ENCODE peak calls at places on chromosomes 4 and X, in seven cellular contexts. J is lower leg skin, S is astrocyte of the cerebellum, Y is RWPE1, V is lung, N is cardiac fibroblast, Q is A673. C is an unnamed sample.

GRCh38 chrX:110420771-110421498 is 62.3 kb downstream of the RTL9 start:
- DNase-seq in S (no peak), V (no peak), Q (peak), J (no peak), Y (no peak), N (no peak), C (no peak)

GRCh38 chrX:44542567-44543325 is at the start of gene FUNDC1:
- DNase-seq in J (peak), V (peak), Q (peak), N (peak), Y (peak), S (peak), C (peak)

GRCh38 chrX:53294024-53294648 is 12.8 kb upstream of the IQSEC2 start:
- DNase-seq in Q (peak), J (no peak), Y (no peak), S (no peak), N (no peak), V (no peak), C (no peak)

GRCh38 chr4:186710521-186711119 is 13.0 kb downstream of the FAT1 start:
- DNase-seq in V (no peak), Q (no peak), J (no peak), S (no peak), N (no peak), Y (no peak), C (no peak)

GRCh38 chr4:86594559-86595425 is 677 bp downstream of the PTPN13 start:
- DNase-seq in J (peak), Q (peak), V (peak), N (peak), S (peak), Y (peak), C (no peak)

GRCh38 chr4:78483811-78484210 is 67.8 kb upstream of the ANXA3 start:
- DNase-seq in V (no peak), J (no peak), Y (no peak), S (no peak), Q (no peak), N (no peak), C (no peak)

GRCh38 chrX:96425204-96425603 is 259.4 kb upstream of the DIAPH2 start:
- DNase-seq in Y (no peak), Q (no peak), S (no peak), V (no peak), J (no peak), N (no peak), C (no peak)

GRCh38 chr4:113467581-113467980 is 294.0 kb downstream of the CAMK2D start:
- DNase-seq in Q (no peak), N (peak), Y (peak), V (no peak), J (no peak), S (no peak), C (no peak)

GRCh38 chrX:54810532-54810931 is 3.0 kb downstream of the MAGED2 start:
- DNase-seq in N (no peak), J (no peak), Y (no peak), V (no peak), S (no peak), Q (no peak), C (no peak)

GRCh38 chrX:69503228-69503834 is 795 bp upstream of the NALF2 start:
- DNase-seq in S (no peak), V (no peak), Q (peak), J (no peak), Y (no peak), N (peak), C (no peak)

GRCh38 chr4:41611881-41612871 is 74.2 kb downstream of the LIMCH1 start:
- DNase-seq in Q (peak), Y (peak), S (peak), V (peak), N (peak), J (peak), C (no peak)

GRCh38 chr4:33512397-33512796 is 2731.9 kb downstream of the ARAP2 start:
- DNase-seq in Q (no peak), Y (no peak), S (no peak), J (no peak), V (no peak), N (no peak), C (no peak)

GRCh38 chrX:133448512-133449076 is 33.3 kb upstream of the GPC4 start:
- DNase-seq in N (no peak), S (peak), Q (no peak), J (no peak), Y (no peak), V (no peak), C (no peak)

GRCh38 chr4:78616046-78616498 is 64.5 kb downstream of the ANXA3 start:
- DNase-seq in Q (no peak), N (peak), V (no peak), Y (no peak), S (no peak), J (no peak), C (no peak)

GRCh38 chr4:37392540-37393255 is 148.2 kb downstream of the NWD2 start:
- DNase-seq in N (no peak), J (peak), V (no peak), Q (no peak), S (no peak), Y (peak), C (no peak)

GRCh38 chr4:131459430-131460101 is 1689.5 kb upstream of the PCDH10 start:
- DNase-seq in S (no peak), Y (no peak), V (no peak), Q (no peak), N (no peak), J (no peak), C (no peak)

GRCh38 chr4:39043697-39044363 is 11.6 kb upstream of the TMEM156 start:
- DNase-seq in V (no peak), S (no peak), J (no peak), N (peak), Q (peak), Y (no peak), C (no peak)

GRCh38 chrX:16075087-16075486 is 48.3 kb upstream of the GRPR start:
- DNase-seq in J (no peak), Y (no peak), Q (no peak), V (no peak), N (no peak), S (no peak), C (no peak)

GRCh38 chr4:17033256-17034245 is 135.1 kb upstream of the LDB2 start:
- DNase-seq in Y (no peak), N (no peak), V (no peak), S (no peak), Q (no peak), J (no peak), C (no peak)

GRCh38 chr4:17654701-17655100 is 40.3 kb downstream of the MED28 start:
- DNase-seq in S (no peak), Q (no peak), J (no peak), V (no peak), Y (no peak), N (no peak), C (no peak)

GRCh38 chr4:83708500-83709175 is 172.7 kb downstream of the GPAT3 start:
- DNase-seq in Y (no peak), Q (no peak), N (no peak), S (no peak), J (no peak), V (no peak), C (no peak)

GRCh38 chrX:39308126-39308525 is 506.9 kb downstream of the MID1IP1 start:
- DNase-seq in Y (no peak), J (no peak), S (no peak), N (no peak), V (no peak), Q (no peak), C (no peak)

GRCh38 chr4:8763966-8764901 is 107.4 kb downstream of the HMX1 start:
- DNase-seq in Y (no peak), S (no peak), V (no peak), Q (no peak), N (no peak), J (no peak), C (peak)

GRCh38 chrX:80335062-80335830 is 85.0 kb upstream of the TENT5D start:
- DNase-seq in N (no peak), S (no peak), J (peak), Q (peak), V (peak), Y (no peak), C (peak)

GRCh38 chrX:34638116-34638515 is 19.0 kb downstream of the TMEM47 start:
- DNase-seq in V (no peak), J (no peak), S (no peak), Q (peak), N (peak), Y (no peak), C (no peak)

GRCh38 chrX:17590892-17591740 is 146.2 kb upstream of the SCML1 start:
- DNase-seq in J (peak), N (peak), Y (peak), S (peak), Q (peak), V (peak), C (no peak)

GRCh38 chr4:1797861-1798529 is 4.9 kb downstream of the FGFR3 start:
- DNase-seq in Y (no peak), N (no peak), V (no peak), J (no peak), S (no peak), Q (no peak), C (no peak)

GRCh38 chrX:85922821-85923220 is 124.5 kb downstream of the CHM start:
- DNase-seq in Q (no peak), N (peak), S (peak), V (no peak), Y (peak), J (no peak), C (no peak)

GRCh38 chr4:119729815-119730643 is 101.4 kb upstream of the PDE5A start:
- DNase-seq in Q (no peak), Y (peak), J (no peak), V (no peak), S (peak), N (peak), C (no peak)

GRCh38 chrX:374566-374965 is 12.1 kb downstream of the PPP2R3B start:
- DNase-seq in S (no peak), J (no peak), Q (no peak), N (peak), V (no peak), Y (peak), C (no peak)

GRCh38 chr4:22416403-22416802 is 99.5 kb downstream of the ADGRA3 start:
- DNase-seq in S (no peak), Q (no peak), N (peak), Y (no peak), J (no peak), V (no peak), C (no peak)

GRCh38 chr4:22504931-22505330 is 10.9 kb downstream of the ADGRA3 start:
- DNase-seq in Q (no peak), V (no peak), Y (no peak), S (no peak), J (no peak), N (peak), C (no peak)

GRCh38 chrX:123743312-123743711 is 10.5 kb upstream of the THOC2 start:
- DNase-seq in J (no peak), S (no peak), V (no peak), N (no peak), Q (no peak), Y (no peak), C (no peak)

GRCh38 chrX:150163956-150164726 is 199.0 kb upstream of the MAMLD1 start:
- DNase-seq in N (no peak), S (no peak), Y (no peak), Q (no peak), V (no peak), J (no peak), C (no peak)
- TF ChIP-seq CTCF in N (no peak), S (no peak), Y (no peak), Q (no peak), V (no peak), J (no peak), C (no peak)

GRCh38 chrX:117743469-117744251 is 372.9 kb downstream of the KLHL13 start:
- DNase-seq in S (no peak), N (no peak), Q (peak), Y (no peak), J (no peak), V (no peak), C (no peak)
- TF ChIP-seq CTCF in S (peak), N (no peak), Q (peak), Y (no peak), J (no peak), V (no peak), C (peak)

GRCh38 chrX:153973127-153974002 is 811 bp downstream of the TMEM187 start:
- DNase-seq in Q (no peak), J (no peak), S (no peak), Y (no peak), N (no peak), V (no peak), C (no peak)

GRCh38 chrX:153970398-153971123 is 1.1 kb downstream of the HCFC1 start:
- DNase-seq in Q (peak), V (no peak), N (peak), S (peak), Y (no peak), J (no peak), C (no peak)

GRCh38 chrX:153971124-153971631 is 440 bp downstream of the HCFC1 start:
- DNase-seq in S (peak), Y (peak), N (peak), V (peak), Q (peak), J (peak), C (peak)

GRCh38 chrX:153972368-153973126 is at the start of gene TMEM187:
- DNase-seq in Y (peak), S (peak), N (peak), Q (peak), J (peak), V (peak), C (peak)

GRCh38 chrX:153971632-153972367 is at the start of gene HCFC1:
- DNase-seq in V (peak), J (peak), S (peak), N (peak), Q (peak), Y (peak), C (peak)
- TF ChIP-seq CTCF in V (no peak), J (no peak), S (no peak), N (no peak), Q (no peak), Y (no peak), C (no peak)

DNA sequence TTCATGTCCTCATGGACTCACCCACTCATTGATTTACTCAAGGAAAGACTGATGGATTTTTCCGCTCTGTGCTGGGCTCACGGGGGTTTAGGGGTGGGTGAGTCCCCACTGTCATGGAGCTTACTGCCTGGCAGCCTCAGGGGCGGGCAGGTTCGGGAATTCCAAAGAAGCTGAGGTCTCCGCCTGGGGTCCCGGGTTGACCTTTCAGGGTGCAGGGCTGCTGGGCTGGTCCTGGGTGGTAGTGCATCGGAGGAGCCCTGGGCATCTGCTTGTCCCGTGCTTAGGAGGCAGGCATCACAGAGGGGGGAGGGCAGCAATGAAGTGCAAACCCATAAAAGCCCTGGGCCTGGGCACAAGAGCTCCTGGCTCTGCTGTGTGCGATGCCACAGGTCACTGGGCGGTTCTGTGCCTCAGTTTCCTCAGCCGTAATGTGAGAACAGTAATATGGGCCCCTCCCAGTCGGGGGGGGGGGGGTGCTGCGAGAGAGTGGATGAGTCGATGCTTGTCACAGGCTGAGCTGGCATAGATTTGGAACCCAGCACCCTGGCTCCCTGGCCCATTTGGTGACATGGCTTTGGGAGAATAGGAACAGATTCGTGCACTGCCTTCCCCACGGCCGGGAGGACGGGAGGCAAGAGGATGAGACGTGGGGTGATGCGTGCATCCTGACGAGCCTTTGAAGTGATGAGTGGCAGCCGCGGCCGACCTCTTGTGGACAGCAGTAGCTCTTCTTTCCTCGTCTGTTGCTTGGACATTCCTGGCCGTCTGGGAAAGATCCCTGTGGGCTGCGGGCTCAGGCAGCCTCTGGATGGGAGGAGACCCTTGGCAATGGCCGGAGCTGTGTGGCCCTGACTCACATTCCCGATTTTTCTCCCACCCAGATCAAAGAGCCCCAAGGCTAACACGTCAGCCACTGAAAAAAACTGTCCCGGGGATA is 42.0 kb downstream of the PSAPL1 start:
- DNase-seq in V (no peak), Y (no peak), S (peak), N (peak), Q (no peak), J (no peak), C (peak)
- TF ChIP-seq CTCF in V (no peak), Y (no peak), S (peak), N (no peak), Q (no peak), J (no peak), C (peak)

DNA sequence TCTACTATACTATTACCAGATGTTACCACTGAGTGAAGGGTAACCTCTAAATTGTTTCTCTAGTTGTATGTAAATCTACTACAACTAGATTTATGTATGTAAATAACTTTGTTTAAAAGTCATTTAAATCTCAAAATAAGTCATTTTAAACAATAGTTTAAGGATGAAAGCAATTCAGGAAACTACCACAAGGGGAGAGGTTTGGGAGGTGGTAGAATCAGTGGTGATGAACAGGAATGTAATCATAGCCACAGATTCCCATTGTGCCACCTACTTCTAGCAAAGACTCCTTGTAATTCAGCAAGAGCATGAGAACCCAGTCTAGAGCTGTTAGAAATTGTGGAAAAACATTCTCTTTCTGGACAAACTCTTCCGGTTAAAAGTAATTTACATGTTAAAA is 234.6 kb downstream of the SLC7A11 start:
- DNase-seq in Y (no peak), J (no peak), V (no peak), Q (peak), N (peak), S (no peak), C (no peak)
- TF ChIP-seq CTCF in Y (no peak), J (no peak), V (no peak), Q (peak), N (peak), S (peak), C (peak)

GRCh38 chrX:155056877-155057792 is 13.8 kb downstream of the CMC4 start:
- DNase-seq in V (peak), S (peak), Q (peak), N (peak), Y (peak), J (peak), C (no peak)
- TF ChIP-seq CTCF in V (peak), S (peak), Q (peak), N (peak), Y (peak), J (no peak), C (peak)

GRCh38 chrX:120309873-120310730 is 1.2 kb downstream of the TMEM255A start:
- DNase-seq in S (no peak), Q (peak), N (peak), Y (peak), V (no peak), J (no peak), C (no peak)

GRCh38 chrX:120306640-120307039 is 4.6 kb downstream of the TMEM255A start:
- DNase-seq in Q (no peak), S (no peak), Y (no peak), N (no peak), V (no peak), J (no peak), C (no peak)

GRCh38 chrX:120310861-120311631 is at the start of gene TMEM255A:
- DNase-seq in N (no peak), S (no peak), Y (no peak), Q (peak), J (no peak), V (no peak), C (no peak)

GRCh38 chrX:120308959-120309872 is 2.0 kb downstream of the TMEM255A start:
- DNase-seq in V (peak), S (peak), J (peak), Q (peak), Y (peak), N (peak), C (no peak)

GRCh38 chrX:120308558-120308957 is 2.7 kb downstream of the TMEM255A start:
- DNase-seq in Y (no peak), V (no peak), Q (no peak), N (no peak), S (no peak), J (no peak), C (no peak)
- TF ChIP-seq CTCF in Y (no peak), V (no peak), Q (no peak), N (no peak), S (no peak), J (no peak), C (peak)

C was measured in chondrocyte.